ENCODE peak calls at places on chromosomes 13 and 19, in ten cellular contexts. M is upper lobe of right lung, X is A549, S is heart left ventricle, H is neural progenitor cell, P is endothelial cell, A is GM23338, G is uterus, N is right lobe of liver, E is cardiac fibroblast. B is an unnamed sample.

GRCh38 chr13:48511621-48512232 is 21.2 kb downstream of the RCBTB2 start:
- DNase-seq in M (no peak), X (no peak), S (no peak), H (no peak), P (no peak), A (no peak), G (no peak), N (no peak), E (no peak), B (no peak)

GRCh38 chr13:113588394-113589111 is 4.0 kb downstream of the TFDP1 start:
- DNase-seq in M (peak), X (no peak), S (peak), H (no peak), P (no peak), A (no peak), G (no peak), N (no peak), E (no peak), B (peak)

GRCh38 chr13:76764429-76764828 is 121.8 kb downstream of the KCTD12 start:
- DNase-seq in M (peak), X (no peak), S (peak), H (no peak), P (no peak), A (no peak), G (peak), N (peak), E (peak), B (no peak)

GRCh38 chr19:38856813-38857212 is 7.0 kb upstream of the HNRNPL start:
- DNase-seq in M (no peak), X (no peak), S (no peak), H (no peak), P (no peak), A (no peak), G (no peak), N (no peak), E (no peak), B (no peak)

GRCh38 chr19:16591803-16592556 is 19.8 kb upstream of the SLC35E1 start:
- DNase-seq in M (no peak), X (no peak), S (no peak), H (no peak), P (no peak), A (peak), G (no peak), N (no peak), E (no peak), B (no peak)

GRCh38 chr13:98507060-98507797 is 69.7 kb downstream of the STK24 start:
- DNase-seq in M (peak), X (peak), S (peak), H (peak), P (peak), A (peak), G (peak), N (no peak), E (peak), B (peak)

GRCh38 chr19:16891696-16892382 is 3.0 kb downstream of the F2RL3 start:
- DNase-seq in M (no peak), X (no peak), S (peak), H (no peak), P (no peak), A (no peak), G (no peak), N (no peak), E (no peak), B (no peak)

GRCh38 chr13:25771208-25771607 is 280.6 kb downstream of the SHISA2 start:
- DNase-seq in M (no peak), X (no peak), S (no peak), H (no peak), P (no peak), A (no peak), G (no peak), N (no peak), E (peak), B (no peak)

GRCh38 chr19:37466277-37466797 is 907 bp downstream of the ZNF569 start:
- DNase-seq in M (no peak), X (no peak), S (no peak), H (no peak), P (no peak), A (peak), G (no peak), N (no peak), E (no peak), B (no peak)

GRCh38 chr13:39415403-39415802 is 187.6 kb downstream of the LHFPL6 start:
- DNase-seq in M (no peak), X (peak), S (peak), H (peak), P (peak), A (peak), G (peak), N (no peak), E (peak), B (no peak)

GRCh38 chr13:111517641-111518010 is 197.2 kb downstream of the TEX29 start:
- DNase-seq in M (no peak), X (no peak), S (no peak), H (no peak), P (no peak), A (no peak), G (no peak), N (no peak), E (no peak), B (no peak)

GRCh38 chr13:97196340-97196739 is 25.8 kb upstream of the MBNL2 start:
- DNase-seq in M (no peak), X (no peak), S (no peak), H (no peak), P (no peak), A (no peak), G (no peak), N (no peak), E (no peak), B (no peak)

GRCh38 chr13:44068737-44069136 is 189.0 kb downstream of the LACC1 start:
- DNase-seq in M (no peak), X (peak), S (no peak), H (no peak), P (no peak), A (peak), G (no peak), N (no peak), E (peak), B (no peak)

GRCh38 chr13:41563501-41564001 is 106.2 kb downstream of the RGCC start:
- DNase-seq in M (no peak), X (peak), S (no peak), H (no peak), P (no peak), A (no peak), G (no peak), N (no peak), E (peak), B (no peak)

GRCh38 chr19:45471866-45472556 is 4.2 kb downstream of the FOSB start:
- DNase-seq in M (no peak), X (no peak), S (no peak), H (no peak), P (no peak), A (peak), G (no peak), N (no peak), E (peak), B (no peak)

GRCh38 chr19:9528757-9529336 is 9.6 kb downstream of the ZNF426 start:
- DNase-seq in M (no peak), X (peak), S (no peak), H (no peak), P (no peak), A (peak), G (no peak), N (no peak), E (peak), B (no peak)

GRCh38 chr19:1469936-1470863 is 8.8 kb downstream of the C19orf25 start:
- DNase-seq in M (no peak), X (no peak), S (no peak), H (peak), P (no peak), A (peak), G (no peak), N (no peak), E (no peak), B (no peak)

GRCh38 chr19:3108775-3109174 is 14.6 kb downstream of the GNA11 start:
- DNase-seq in M (no peak), X (peak), S (no peak), H (peak), P (peak), A (peak), G (peak), N (no peak), E (peak), B (no peak)

GRCh38 chr13:107170270-107170931 is 602.5 kb upstream of the ARGLU1 start:
- DNase-seq in M (no peak), X (peak), S (no peak), H (no peak), P (no peak), A (no peak), G (no peak), N (no peak), E (no peak), B (no peak)

GRCh38 chr13:44470623-44471562 is 97.3 kb downstream of the SERP2 start:
- DNase-seq in M (no peak), X (peak), S (no peak), H (peak), P (no peak), A (peak), G (no peak), N (no peak), E (peak), B (no peak)

GRCh38 chr13:113272791-113273190 is 24.2 kb upstream of the LAMP1 start:
- DNase-seq in M (peak), X (no peak), S (no peak), H (no peak), P (no peak), A (no peak), G (no peak), N (no peak), E (no peak), B (no peak)

GRCh38 chr13:113897161-113897560 is 33.3 kb upstream of the GAS6 start:
- DNase-seq in M (no peak), X (peak), S (peak), H (no peak), P (no peak), A (no peak), G (no peak), N (no peak), E (peak), B (peak)

GRCh38 chr13:113952983-113953520 is 20.8 kb downstream of the C13orf46 start:
- DNase-seq in M (no peak), X (no peak), S (peak), H (no peak), P (no peak), A (no peak), G (no peak), N (peak), E (no peak), B (no peak)

GRCh38 chr19:5470264-5470671 is 15.1 kb downstream of the ZNRF4 start:
- DNase-seq in M (no peak), X (peak), S (peak), H (no peak), P (no peak), A (no peak), G (no peak), N (no peak), E (no peak), B (no peak)
- TF ChIP-seq CTCF in M (no peak), X (no peak), S (no peak), H (no peak), P (no peak), A (no peak), G (no peak), N (no peak), E (no peak), B (no peak)

GRCh38 chr13:99528547-99528946 is 27.3 kb downstream of the TM9SF2 start:
- DNase-seq in M (no peak), X (peak), S (no peak), H (peak), P (no peak), A (no peak), G (no peak), N (no peak), E (no peak), B (no peak)
- TF ChIP-seq CTCF in M (no peak), X (peak), S (peak), H (peak), P (no peak), A (peak), G (no peak), N (peak), E (no peak), B (peak)

GRCh38 chr19:35560271-35560670 is 3.2 kb downstream of the ATP4A start:
- DNase-seq in M (no peak), X (no peak), S (no peak), H (no peak), P (no peak), A (no peak), G (no peak), N (peak), E (no peak), B (no peak)
- TF ChIP-seq CTCF in M (no peak), X (no peak), S (no peak), H (no peak), P (no peak), A (no peak), G (no peak), N (no peak), E (no peak), B (no peak)

GRCh38 chr13:75432045-75432444 is 49.9 kb downstream of the TBC1D4 start:
- DNase-seq in M (no peak), X (peak), S (no peak), H (no peak), P (no peak), A (peak), G (no peak), N (no peak), E (peak), B (no peak)
- TF ChIP-seq CTCF in M (no peak), X (peak), S (no peak), H (no peak), P (no peak), A (peak), G (no peak), N (peak), E (peak), B (no peak)

DNA sequence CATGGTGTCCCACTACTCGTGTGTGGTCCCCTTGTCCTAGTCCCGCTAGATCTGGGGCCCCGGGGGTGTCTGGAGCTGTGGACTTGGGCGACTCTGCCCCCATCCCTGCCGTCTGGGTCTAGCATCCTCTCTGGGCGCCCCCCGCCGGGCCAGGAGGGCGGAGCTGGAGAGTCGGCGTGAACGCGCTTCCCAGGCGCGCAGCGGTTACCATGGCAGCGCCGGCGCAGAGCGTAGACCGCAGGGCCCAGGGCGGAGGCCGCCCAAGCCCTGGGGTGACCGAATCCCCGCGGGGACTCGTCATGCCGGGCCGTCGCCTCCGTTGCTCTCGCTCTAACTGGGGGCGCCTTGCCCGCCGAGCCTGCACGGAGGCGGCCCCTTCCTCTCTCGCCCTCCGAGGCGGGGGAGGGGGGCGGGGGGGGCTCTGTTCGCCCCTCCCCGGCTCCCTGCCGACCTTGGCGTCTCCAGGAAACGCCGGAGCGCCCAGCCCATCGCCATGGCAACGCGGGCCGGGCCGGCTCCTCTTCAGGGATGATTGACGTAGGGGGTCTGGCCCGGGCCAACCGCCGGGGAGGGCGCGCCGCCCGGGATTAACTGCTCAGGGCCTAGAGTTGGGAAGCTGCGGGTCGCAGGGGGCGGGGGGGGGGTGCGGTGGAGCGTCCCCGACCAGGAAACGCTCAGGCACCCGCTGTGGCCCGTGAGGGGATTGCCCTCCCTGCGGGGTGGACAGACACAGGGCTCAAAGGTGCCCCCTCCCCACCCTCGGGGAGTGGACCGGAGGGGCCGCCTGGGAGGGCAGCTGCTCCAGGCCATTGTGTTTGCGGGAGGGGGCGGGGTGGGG is 8.9 kb downstream of the ISYNA1 start:
- DNase-seq in M (peak), X (peak), S (peak), H (peak), P (peak), A (peak), G (peak), N (peak), E (peak), B (peak)
- TF ChIP-seq CTCF in M (no peak), X (no peak), S (no peak), H (no peak), P (no peak), A (no peak), G (no peak), N (no peak), E (no peak), B (no peak)

DNA sequence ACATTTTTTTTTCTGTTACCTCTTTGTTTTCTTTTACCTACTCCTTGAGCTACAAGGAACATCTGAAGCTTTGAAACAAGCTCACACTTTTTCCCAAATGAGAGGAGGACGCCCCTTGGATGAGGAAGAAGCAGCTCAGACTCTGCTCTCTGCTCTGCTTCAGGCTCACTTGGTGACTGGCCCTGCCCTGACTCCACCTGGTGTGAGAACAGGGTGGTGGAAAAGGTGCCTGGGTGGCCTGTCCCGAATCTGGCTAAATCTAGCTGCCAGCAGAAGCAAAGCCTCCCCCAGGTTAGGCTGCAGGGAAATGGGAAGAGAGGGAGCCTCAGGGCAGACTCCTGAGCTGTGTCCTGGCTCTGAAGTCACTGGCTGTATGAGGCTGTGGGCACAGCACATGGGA is 68.0 kb upstream of the CEACAM8 start:
- DNase-seq in M (no peak), X (no peak), S (no peak), H (no peak), P (no peak), A (no peak), G (no peak), N (no peak), E (no peak), B (no peak)
- TF ChIP-seq CTCF in M (no peak), X (no peak), S (no peak), H (no peak), P (no peak), A (no peak), G (no peak), N (no peak), E (no peak), B (no peak)

GRCh38 chr13:110290153-110290552 is 16.8 kb downstream of the COL4A1 start:
- DNase-seq in M (no peak), X (no peak), S (no peak), H (no peak), P (no peak), A (no peak), G (no peak), N (no peak), E (no peak), B (peak)

GRCh38 chr13:110291286-110291685 is 15.7 kb downstream of the COL4A1 start:
- DNase-seq in M (no peak), X (no peak), S (no peak), H (no peak), P (no peak), A (no peak), G (no peak), N (no peak), E (no peak), B (peak)

GRCh38 chr13:110289174-110289573 is 17.8 kb downstream of the COL4A1 start:
- DNase-seq in M (no peak), X (no peak), S (no peak), H (no peak), P (no peak), A (no peak), G (no peak), N (no peak), E (no peak), B (peak)

GRCh38 chr13:110290811-110291210 is 16.1 kb downstream of the COL4A1 start:
- DNase-seq in M (no peak), X (no peak), S (no peak), H (no peak), P (no peak), A (no peak), G (no peak), N (no peak), E (no peak), B (peak)

GRCh38 chr13:110289661-110290060 is 17.3 kb downstream of the COL4A1 start:
- DNase-seq in M (no peak), X (no peak), S (no peak), H (no peak), P (no peak), A (no peak), G (no peak), N (no peak), E (no peak), B (peak)
- TF ChIP-seq CTCF in M (no peak), X (no peak), S (no peak), H (no peak), P (no peak), A (peak), G (no peak), N (no peak), E (no peak), B (peak)

GRCh38 chr13:99577934-99578917 is 77.0 kb downstream of the TM9SF2 start:
- DNase-seq in M (no peak), X (peak), S (no peak), H (no peak), P (no peak), A (peak), G (no peak), N (no peak), E (peak), B (no peak)
- TF ChIP-seq CTCF in M (peak), X (no peak), S (peak), H (peak), P (no peak), A (peak), G (no peak), N (peak), E (peak), B (peak)

DNA sequence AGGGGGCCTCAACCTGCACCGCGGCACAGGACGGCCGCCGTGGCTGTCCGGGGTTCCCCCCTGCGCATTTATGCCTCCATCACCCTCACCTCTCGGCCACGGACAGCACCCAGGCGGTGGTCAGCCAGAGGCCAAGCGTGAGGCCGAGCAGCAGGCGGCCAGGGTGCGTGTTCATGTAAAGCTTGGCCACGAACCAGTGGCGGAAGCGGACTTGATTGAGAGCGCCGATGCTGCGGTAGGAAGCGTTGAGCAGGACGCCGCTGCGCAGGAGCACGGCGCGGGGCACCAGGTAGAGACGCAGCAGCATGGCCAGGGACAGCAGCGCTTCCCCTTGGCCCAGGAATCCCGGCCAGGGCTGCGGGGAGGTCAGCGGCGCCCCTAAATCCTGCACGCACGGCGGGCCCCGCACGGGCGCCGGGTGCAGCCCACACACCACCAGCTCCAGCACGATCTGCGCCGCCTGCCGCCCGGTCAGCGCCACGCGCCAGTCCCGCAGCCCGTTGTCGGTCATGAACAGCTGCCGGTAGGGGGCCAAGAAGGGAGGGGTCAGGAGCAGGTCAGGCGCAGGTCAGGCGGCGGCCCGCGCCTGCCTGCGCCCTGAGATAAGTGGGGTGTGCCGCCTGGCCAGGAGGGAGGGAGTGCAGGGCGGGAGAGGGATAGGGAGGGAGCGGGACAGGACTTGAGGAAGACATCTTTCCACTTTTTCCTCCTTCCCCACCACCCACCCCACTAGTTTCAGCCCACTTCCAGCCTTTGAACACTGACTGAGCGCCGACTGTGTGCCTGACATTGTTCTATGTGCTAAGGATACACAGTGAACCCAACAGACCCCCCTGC is 6.5 kb downstream of the KCNN4 start:
- DNase-seq in M (peak), X (no peak), S (peak), H (peak), P (peak), A (peak), G (peak), N (peak), E (peak), B (no peak)
- TF ChIP-seq CTCF in M (peak), X (no peak), S (peak), H (peak), P (peak), A (peak), G (peak), N (peak), E (peak), B (peak)

B was measured in osteocyte.